ENCODE peak calls at places on chromosome X, in eight cellular contexts. U is astrocyte of the spinal cord; M is body of pancreas; X is neuronal stem cell; C is neural progenitor cell; T is lower lobe of right lung; R is naive thymus-derived CD4-positive, alpha-beta T cell; O is RWPE2. V is an unnamed sample.

GRCh38 chrX:23344208-23344903 is 9.7 kb downstream of the PTCHD1 start:
- DNase-seq in U (peak), M (no peak), X (no peak), C (no peak), T (no peak), R (no peak), O (no peak), V (no peak)

GRCh38 chrX:51395807-51396728 is 63.4 kb downstream of the NUDT10 start:
- DNase-seq in U (no peak), M (peak), X (peak), C (no peak), T (peak), R (peak), O (no peak), V (no peak)

GRCh38 chrX:149682031-149682430 is 29.8 kb upstream of the MAGEA11 start:
- DNase-seq in U (no peak), M (no peak), X (no peak), C (no peak), T (no peak), R (no peak), O (no peak), V (no peak)

GRCh38 chrX:49919617-49920016 is 2.8 kb upstream of the CLCN5 start:
- DNase-seq in U (peak), M (peak), X (peak), C (peak), T (no peak), R (peak), O (no peak), V (no peak)

GRCh38 chrX:111822191-111822590 is 53.8 kb upstream of the TRPC5OS start:
- DNase-seq in U (no peak), M (no peak), X (no peak), C (no peak), T (no peak), R (no peak), O (no peak), V (no peak)

GRCh38 chrX:71618303-71618721 is at the start of gene CXCR3:
- DNase-seq in U (peak), M (peak), X (no peak), C (no peak), T (peak), R (peak), O (no peak), V (no peak)

GRCh38 chrX:154308108-154308946 is 12.7 kb downstream of the TKTL1 start:
- DNase-seq in U (peak), M (peak), X (peak), C (peak), T (peak), R (peak), O (no peak), V (no peak)

GRCh38 chrX:152136312-152136711 is 2.1 kb downstream of the MAGEA10 start:
- DNase-seq in U (no peak), M (no peak), X (no peak), C (no peak), T (no peak), R (no peak), O (no peak), V (no peak)

GRCh38 chrX:35842657-35843056 is 44.5 kb downstream of the MAGEB16 start:
- DNase-seq in U (no peak), M (no peak), X (no peak), C (peak), T (no peak), R (no peak), O (no peak), V (no peak)

GRCh38 chrX:57930051-57930450 is 19.8 kb upstream of the ZXDA start:
- DNase-seq in U (no peak), M (no peak), X (no peak), C (no peak), T (no peak), R (no peak), O (no peak), V (no peak)

GRCh38 chrX:12497832-12498591 is 293.2 kb upstream of the PRPS2 start:
- DNase-seq in U (no peak), M (peak), X (peak), C (peak), T (no peak), R (no peak), O (no peak), V (no peak)

GRCh38 chrX:96994088-96994487 is 110.4 kb downstream of the RPA4 start:
- DNase-seq in U (no peak), M (no peak), X (no peak), C (no peak), T (no peak), R (no peak), O (no peak), V (no peak)

GRCh38 chrX:72046447-72046846 is 85.3 kb downstream of the RTL5 start:
- DNase-seq in U (no peak), M (no peak), X (no peak), C (no peak), T (no peak), R (no peak), O (no peak), V (no peak)

GRCh38 chrX:49120104-49120503 is 3.4 kb downstream of the GPKOW start:
- DNase-seq in U (no peak), M (no peak), X (no peak), C (no peak), T (no peak), R (no peak), O (no peak), V (no peak)

GRCh38 chrX:128754130-128754529 is 701.9 kb upstream of the ACTRT1 start:
- DNase-seq in U (no peak), M (no peak), X (no peak), C (no peak), T (no peak), R (no peak), O (no peak), V (no peak)

GRCh38 chrX:132612990-132613564 is 124.2 kb upstream of the MBNL3 start:
- DNase-seq in U (peak), M (peak), X (no peak), C (peak), T (peak), R (peak), O (no peak), V (peak)

GRCh38 chrX:1903380-1903935 is 288.6 kb downstream of the ASMT start:
- DNase-seq in U (peak), M (no peak), X (no peak), C (no peak), T (no peak), R (no peak), O (no peak), V (peak)

GRCh38 chrX:10484683-10485247 is 135.6 kb downstream of the MID1 start:
- DNase-seq in U (peak), M (no peak), X (no peak), C (no peak), T (no peak), R (no peak), O (no peak), V (no peak)

GRCh38 chrX:65463550-65463949 is 71.0 kb downstream of the LAS1L start:
- DNase-seq in U (no peak), M (no peak), X (peak), C (peak), T (no peak), R (no peak), O (no peak), V (peak)

GRCh38 chrX:46831620-46832327 is 5.1 kb upstream of the RP2 start:
- DNase-seq in U (peak), M (no peak), X (no peak), C (no peak), T (no peak), R (no peak), O (no peak), V (no peak)

GRCh38 chrX:85516131-85516530 is 136.7 kb upstream of the POF1B start:
- DNase-seq in U (no peak), M (no peak), X (no peak), C (no peak), T (no peak), R (no peak), O (no peak), V (no peak)

GRCh38 chrX:77719388-77719787 is 66.6 kb downstream of the ATRX start:
- DNase-seq in U (no peak), M (no peak), X (no peak), C (no peak), T (no peak), R (no peak), O (no peak), V (no peak)

GRCh38 chrX:132954323-132954722 is 4.1 kb downstream of the HS6ST2 start:
- DNase-seq in U (no peak), M (peak), X (no peak), C (no peak), T (no peak), R (no peak), O (no peak), V (no peak)

GRCh38 chrX:104098151-104098808 is 14.0 kb upstream of the ZCCHC18 start:
- DNase-seq in U (peak), M (peak), X (peak), C (peak), T (no peak), R (peak), O (no peak), V (peak)

GRCh38 chrX:138294951-138295350 is 416.6 kb downstream of the FGF13 start:
- DNase-seq in U (no peak), M (no peak), X (no peak), C (no peak), T (no peak), R (no peak), O (no peak), V (no peak)

GRCh38 chrX:17740137-17741122 is 3.1 kb downstream of the SCML1 start:
- DNase-seq in U (no peak), M (no peak), X (no peak), C (no peak), T (no peak), R (no peak), O (no peak), V (no peak)

GRCh38 chrX:12494400-12495138 is 296.6 kb upstream of the PRPS2 start:
- DNase-seq in U (no peak), M (no peak), X (no peak), C (no peak), T (no peak), R (no peak), O (no peak), V (no peak)

GRCh38 chrX:55342533-55343501 is 78.1 kb upstream of the PAGE3 start:
- DNase-seq in U (no peak), M (peak), X (no peak), C (peak), T (no peak), R (peak), O (no peak), V (no peak)

GRCh38 chrX:13659057-13659456 is 6.1 kb downstream of the TCEANC start:
- DNase-seq in U (peak), M (no peak), X (no peak), C (no peak), T (no peak), R (no peak), O (no peak), V (no peak)

GRCh38 chrX:64580035-64580434 is 184.8 kb upstream of the MTMR8 start:
- DNase-seq in U (no peak), M (no peak), X (no peak), C (peak), T (no peak), R (no peak), O (no peak), V (no peak)

GRCh38 chrX:18390941-18391538 is 34.4 kb upstream of the CDKL5 start:
- DNase-seq in U (peak), M (peak), X (peak), C (peak), T (peak), R (peak), O (no peak), V (peak)

GRCh38 chrX:23822397-23822796 is 39.4 kb downstream of the SAT1 start:
- DNase-seq in U (peak), M (peak), X (no peak), C (no peak), T (no peak), R (no peak), O (no peak), V (peak)

GRCh38 chrX:36849407-36849806 is 158.8 kb upstream of the FAM47C start:
- DNase-seq in U (no peak), M (no peak), X (no peak), C (no peak), T (no peak), R (no peak), O (no peak), V (no peak)

GRCh38 chrX:39063037-39063436 is 261.8 kb downstream of the MID1IP1 start:
- DNase-seq in U (no peak), M (peak), X (no peak), C (no peak), T (peak), R (no peak), O (no peak), V (no peak)

GRCh38 chrX:153966841-153967535 is 4.6 kb downstream of the HCFC1 start:
- DNase-seq in U (no peak), M (no peak), X (no peak), C (no peak), T (no peak), R (no peak), O (no peak), V (no peak)

GRCh38 chrX:109760241-109760921 is 27.3 kb upstream of the ACSL4 start:
- DNase-seq in U (no peak), M (no peak), X (no peak), C (no peak), T (no peak), R (no peak), O (no peak), V (no peak)

GRCh38 chrX:23952984-23953907 is 45.4 kb downstream of the CXorf58 start:
- DNase-seq in U (no peak), M (no peak), X (no peak), C (peak), T (no peak), R (peak), O (no peak), V (no peak)

GRCh38 chrX:125694171-125694570 is 374.5 kb downstream of the TEX13C start:
- DNase-seq in U (no peak), M (no peak), X (no peak), C (no peak), T (no peak), R (no peak), O (no peak), V (no peak)

DNA sequence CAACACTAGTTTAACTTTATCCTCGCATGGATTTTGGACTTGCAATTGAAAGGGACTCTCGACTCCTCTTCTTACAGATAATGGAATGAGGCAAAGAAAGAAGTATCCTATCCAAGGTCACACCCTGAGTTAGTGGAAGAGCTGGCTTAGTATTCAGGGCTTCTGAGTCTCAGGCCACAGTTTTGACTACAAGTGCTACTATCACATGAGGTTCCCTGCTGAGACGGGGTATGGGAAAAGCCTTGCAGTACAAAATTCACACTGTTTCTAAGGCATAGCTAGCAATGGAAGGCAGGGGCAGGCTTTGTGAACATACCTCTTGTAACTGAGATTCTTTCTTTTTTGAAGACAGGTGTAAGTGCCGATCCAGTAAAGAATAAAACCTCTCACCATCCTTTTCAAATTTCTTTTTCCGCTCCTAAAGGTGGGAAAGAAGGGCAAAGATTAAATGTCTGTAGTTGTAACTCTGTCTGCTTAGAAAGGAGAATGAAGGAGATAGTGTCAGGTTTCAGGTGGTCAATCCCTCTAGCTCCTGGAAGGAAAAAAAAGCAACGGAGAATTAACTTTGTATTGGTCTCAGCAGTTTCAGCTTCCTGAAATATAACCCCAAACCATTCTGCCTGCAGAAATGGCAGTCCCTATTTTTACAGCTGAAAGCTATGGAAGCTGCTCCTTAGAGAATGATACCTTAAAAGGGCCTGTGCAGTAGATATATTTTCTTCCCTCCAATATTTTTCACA is 199.0 kb downstream of the OPHN1 start:
- DNase-seq in U (no peak), M (no peak), X (peak), C (peak), T (no peak), R (no peak), O (no peak), V (no peak)
- H3K4me3 ChIP-seq in U (no peak), M (no peak), X (no peak), C (peak), T (no peak), R (no peak), O (no peak), V (no peak)

GRCh38 chrX:107742754-107743191 is 32.8 kb downstream of the TSC22D3 start:
- DNase-seq in U (no peak), M (peak), X (no peak), C (no peak), T (no peak), R (no peak), O (no peak), V (no peak)
- H3K4me3 ChIP-seq in U (no peak), M (no peak), X (no peak), C (peak), T (peak), R (peak), O (no peak), V (no peak)

GRCh38 chrX:102154218-102154860 is 1.4 kb downstream of the BEX5 start:
- DNase-seq in U (no peak), M (no peak), X (no peak), C (peak), T (no peak), R (no peak), O (no peak), V (no peak)
- H3K4me3 ChIP-seq in U (no peak), M (no peak), X (no peak), C (peak), T (peak), R (peak), O (no peak), V (no peak)

GRCh38 chrX:15493118-15494082 is at the start of gene PIR:
- DNase-seq in U (peak), M (peak), X (peak), C (peak), T (peak), R (peak), O (peak), V (peak)

GRCh38 chrX:15497865-15498264 is 2.7 kb upstream of the BMX start:
- DNase-seq in U (peak), M (peak), X (peak), C (peak), T (no peak), R (peak), O (no peak), V (peak)

GRCh38 chrX:15496809-15497208 is 3.7 kb upstream of the PIR start:
- DNase-seq in U (no peak), M (no peak), X (no peak), C (no peak), T (no peak), R (no peak), O (no peak), V (no peak)

GRCh38 chrX:15498741-15499140 is 1.9 kb upstream of the BMX start:
- DNase-seq in U (no peak), M (no peak), X (no peak), C (no peak), T (no peak), R (no peak), O (no peak), V (no peak)

GRCh38 chrX:15495801-15496200 is 2.7 kb upstream of the PIR start:
- DNase-seq in U (no peak), M (no peak), X (no peak), C (no peak), T (no peak), R (no peak), O (no peak), V (no peak)
- H3K4me3 ChIP-seq in U (no peak), M (no peak), X (no peak), C (no peak), T (no peak), R (no peak), O (no peak), V (no peak)

DNA sequence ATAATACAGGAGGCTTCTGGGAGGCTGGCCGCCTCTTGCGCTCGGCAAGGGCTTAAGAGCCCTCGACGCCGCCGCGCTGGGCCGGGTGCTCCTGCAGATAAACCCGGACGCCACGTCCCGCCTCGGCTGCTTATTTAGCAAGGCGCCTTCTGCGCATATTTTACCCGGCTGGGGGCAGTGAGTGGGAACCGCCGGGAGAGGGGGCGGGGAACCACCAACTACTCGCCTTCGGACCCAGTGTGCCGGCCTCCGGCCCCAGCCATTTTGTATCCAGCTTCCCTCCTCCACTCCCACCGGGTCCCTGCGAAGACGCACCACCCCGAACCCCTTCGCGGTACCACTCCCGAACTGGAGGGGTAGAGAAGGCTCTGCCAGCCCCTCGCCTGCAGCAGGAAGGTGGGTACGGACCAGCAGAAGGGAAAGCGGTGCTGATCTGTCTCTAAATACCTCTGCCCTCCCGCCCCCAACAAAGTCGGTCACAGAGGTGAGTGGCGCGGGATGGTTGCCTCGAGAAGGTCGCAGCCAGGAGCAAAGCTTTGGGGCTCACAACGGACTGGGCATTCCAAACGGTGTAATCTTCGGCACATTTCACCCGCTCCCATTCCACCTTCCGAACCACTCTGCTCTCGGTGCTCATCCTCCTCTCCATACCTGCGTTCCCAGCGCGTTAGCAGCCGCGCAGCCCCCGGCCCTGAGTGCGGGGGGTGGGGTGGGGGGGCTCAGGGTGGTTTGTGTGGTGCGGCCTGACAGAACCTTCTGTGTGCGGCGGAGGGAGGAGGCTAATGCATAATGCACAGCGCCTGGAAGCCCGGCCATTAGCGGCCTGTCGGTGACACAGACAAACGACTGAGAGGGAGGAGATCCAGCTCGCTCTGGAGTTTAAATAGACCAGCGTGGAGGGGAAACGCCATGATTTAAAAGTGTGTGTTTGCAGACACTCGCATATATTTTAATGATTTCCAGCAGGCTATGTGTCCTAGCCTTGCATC is 4.9 kb upstream of the BCOR start:
- DNase-seq in U (no peak), M (no peak), X (no peak), C (peak), T (no peak), R (no peak), O (no peak), V (no peak)
- H3K4me3 ChIP-seq in U (no peak), M (no peak), X (no peak), C (peak), T (no peak), R (no peak), O (no peak), V (no peak)

GRCh38 chrX:106898462-106898861 is 4.7 kb downstream of the RIPPLY1 start:
- DNase-seq in U (peak), M (peak), X (peak), C (peak), T (no peak), R (peak), O (no peak), V (peak)
- H3K4me3 ChIP-seq in U (no peak), M (no peak), X (no peak), C (no peak), T (no peak), R (no peak), O (no peak), V (no peak)

DNA sequence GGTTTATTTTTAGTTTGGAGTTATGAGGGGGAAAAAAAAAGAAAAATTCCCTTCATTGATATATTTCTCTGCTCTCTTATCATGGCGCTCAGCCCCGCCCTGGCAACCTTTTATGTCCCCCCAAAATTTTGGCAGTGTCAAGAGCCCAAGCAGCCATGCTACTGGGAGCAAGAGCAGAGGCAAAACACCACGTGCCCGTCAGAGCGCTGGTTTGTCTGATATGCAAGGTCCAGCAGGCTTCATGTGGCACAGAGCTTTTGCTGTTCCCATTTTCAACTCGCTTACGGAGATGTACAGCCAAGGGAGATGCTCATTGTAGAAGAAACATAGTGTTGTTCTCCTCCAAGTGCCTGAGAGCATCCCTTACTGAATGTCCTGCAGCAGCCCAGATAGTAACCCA is 27.3 kb downstream of the SLITRK2 start:
- DNase-seq in U (no peak), M (no peak), X (no peak), C (no peak), T (no peak), R (no peak), O (no peak), V (no peak)
- H3K4me3 ChIP-seq in U (no peak), M (no peak), X (no peak), C (no peak), T (no peak), R (no peak), O (no peak), V (no peak)

V was measured in astrocyte of the cerebellum.